ENCODE peak calls at places on chromosome 2, in six cellular contexts. S, F, L, C, U and Q are unnamed samples.

GRCh38 chr2:62565309-62565908 is 59.4 kb upstream of the TMEM17 start:
- DNase-seq in S (no peak), F (no peak), L (no peak), C (no peak), U (no peak), Q (no peak)

GRCh38 chr2:38266382-38267051 is 110.6 kb downstream of the ATL2 start:
- DNase-seq in S (no peak), F (no peak), L (no peak), C (no peak), U (no peak), Q (no peak)

GRCh38 chr2:179412116-179412515 is 147.5 kb upstream of the SESTD1 start:
- DNase-seq in S (no peak), F (no peak), L (no peak), C (no peak), U (no peak), Q (no peak)

GRCh38 chr2:215811003-215811402 is 202.3 kb downstream of the MREG start:
- DNase-seq in S (no peak), F (no peak), L (no peak), C (no peak), U (no peak), Q (no peak)

GRCh38 chr2:210445116-210445707 is 31.3 kb downstream of the LANCL1 start:
- DNase-seq in S (peak), F (no peak), L (no peak), C (no peak), U (no peak), Q (peak)

GRCh38 chr2:66538291-66538690 is 103.4 kb downstream of the MEIS1 start:
- DNase-seq in S (no peak), F (no peak), L (no peak), C (no peak), U (no peak), Q (no peak)

GRCh38 chr2:239407112-239407511 is 6.3 kb upstream of the HDAC4 start:
- DNase-seq in S (no peak), F (no peak), L (no peak), C (no peak), U (no peak), Q (no peak)

GRCh38 chr2:25202290-25202689 is 33.9 kb upstream of the POMC start:
- DNase-seq in S (no peak), F (no peak), L (no peak), C (no peak), U (no peak), Q (no peak)